ENCODE peak calls at places on chromosomes 6 and 20, in nine cellular contexts. One of them, this sample, is unnamed.

GRCh38 chr6:137799950-137800568 is 67.0 kb upstream of the TNFAIP3 start:
- DNase-seq in HCT116: peak; percentile 54
- DNase-seq in stomach: no peak
- DNase-seq in kidney: no peak
- DNase-seq in dorsolateral prefrontal cortex: no peak
- DNase-seq in CD8-positive, alpha-beta memory T cell: peak; percentile 82
- DNase-seq in body of pancreas: peak; percentile 75
- DNase-seq in lung: peak; percentile 41
- DNase-seq in SJCRH30: peak; percentile 33
- DNase-seq in this sample: no peak

GRCh38 chr6:87661503-87661902 is 40.5 kb downstream of the AKIRIN2 start:
- DNase-seq in HCT116: no peak
- DNase-seq in stomach: no peak
- DNase-seq in kidney: no peak
- DNase-seq in dorsolateral prefrontal cortex: no peak
- DNase-seq in CD8-positive, alpha-beta memory T cell: no peak
- DNase-seq in body of pancreas: no peak
- DNase-seq in lung: no peak
- DNase-seq in SJCRH30: no peak
- DNase-seq in this sample: no peak

GRCh38 chr6:33297956-33298772 is 578 bp downstream of the RGL2 start:
- DNase-seq in HCT116: peak; percentile 80
- DNase-seq in stomach: peak; percentile 61
- DNase-seq in kidney: peak; percentile 89
- DNase-seq in dorsolateral prefrontal cortex: no peak
- DNase-seq in CD8-positive, alpha-beta memory T cell: peak; percentile 74
- DNase-seq in body of pancreas: peak; percentile 83
- DNase-seq in lung: peak; percentile 83
- DNase-seq in SJCRH30: peak; percentile 78
- DNase-seq in this sample: no peak

GRCh38 chr6:101365181-101365580 is 28.3 kb upstream of the GRIK2 start:
- DNase-seq in HCT116: no peak
- DNase-seq in stomach: no peak
- DNase-seq in kidney: no peak
- DNase-seq in dorsolateral prefrontal cortex: no peak
- DNase-seq in CD8-positive, alpha-beta memory T cell: no peak
- DNase-seq in body of pancreas: no peak
- DNase-seq in lung: no peak
- DNase-seq in SJCRH30: no peak
- DNase-seq in this sample: no peak

GRCh38 chr6:97437087-97437486 is 154.1 kb upstream of the MMS22L start:
- DNase-seq in HCT116: peak; percentile 19
- DNase-seq in stomach: no peak
- DNase-seq in kidney: no peak
- DNase-seq in dorsolateral prefrontal cortex: no peak
- DNase-seq in CD8-positive, alpha-beta memory T cell: no peak
- DNase-seq in body of pancreas: no peak
- DNase-seq in lung: no peak
- DNase-seq in SJCRH30: no peak
- DNase-seq in this sample: no peak

GRCh38 chr20:7272512-7272911 is 505.0 kb downstream of the BMP2 start:
- DNase-seq in HCT116: no peak
- DNase-seq in stomach: no peak
- DNase-seq in kidney: no peak
- DNase-seq in dorsolateral prefrontal cortex: no peak
- DNase-seq in CD8-positive, alpha-beta memory T cell: no peak
- DNase-seq in body of pancreas: no peak
- DNase-seq in lung: no peak
- DNase-seq in SJCRH30: no peak
- DNase-seq in this sample: no peak

GRCh38 chr6:12313992-12314589 is 23.9 kb downstream of the EDN1 start:
- DNase-seq in HCT116: peak; percentile 59
- DNase-seq in stomach: peak; percentile 48
- DNase-seq in kidney: peak; percentile 55
- DNase-seq in dorsolateral prefrontal cortex: no peak
- DNase-seq in CD8-positive, alpha-beta memory T cell: no peak
- DNase-seq in body of pancreas: peak; percentile 86
- DNase-seq in lung: peak; percentile 49
- DNase-seq in SJCRH30: no peak
- DNase-seq in this sample: no peak

GRCh38 chr20:23601715-23602114 is 4.0 kb downstream of the CST9 start:
- DNase-seq in HCT116: no peak
- DNase-seq in stomach: no peak
- DNase-seq in kidney: no peak
- DNase-seq in dorsolateral prefrontal cortex: no peak
- DNase-seq in CD8-positive, alpha-beta memory T cell: no peak
- DNase-seq in body of pancreas: no peak
- DNase-seq in lung: no peak
- DNase-seq in SJCRH30: no peak
- DNase-seq in this sample: no peak

GRCh38 chr6:16338577-16339262 is 100.3 kb downstream of the GMPR start:
- DNase-seq in HCT116: no peak
- DNase-seq in stomach: peak; percentile 34
- DNase-seq in kidney: peak; percentile 89
- DNase-seq in dorsolateral prefrontal cortex: peak; percentile 66
- DNase-seq in CD8-positive, alpha-beta memory T cell: no peak
- DNase-seq in body of pancreas: peak; percentile 59
- DNase-seq in lung: peak; percentile 49
- DNase-seq in SJCRH30: peak; percentile 84
- DNase-seq in this sample: peak; percentile 19

GRCh38 chr20:6595704-6596103 is 171.8 kb upstream of the BMP2 start:
- DNase-seq in HCT116: no peak
- DNase-seq in stomach: no peak
- DNase-seq in kidney: no peak
- DNase-seq in dorsolateral prefrontal cortex: no peak
- DNase-seq in CD8-positive, alpha-beta memory T cell: no peak
- DNase-seq in body of pancreas: no peak
- DNase-seq in lung: no peak
- DNase-seq in SJCRH30: no peak
- DNase-seq in this sample: no peak

GRCh38 chr20:38748863-38749153 is 548 bp downstream of the ACTR5 start:
- DNase-seq in HCT116: peak; percentile 22
- DNase-seq in stomach: no peak
- DNase-seq in kidney: no peak
- DNase-seq in dorsolateral prefrontal cortex: no peak
- DNase-seq in CD8-positive, alpha-beta memory T cell: no peak
- DNase-seq in body of pancreas: no peak
- DNase-seq in lung: peak; percentile 65
- DNase-seq in SJCRH30: no peak
- DNase-seq in this sample: no peak

GRCh38 chr6:14025160-14025559 is 92.4 kb upstream of the CD83 start:
- DNase-seq in HCT116: no peak
- DNase-seq in stomach: no peak
- DNase-seq in kidney: no peak
- DNase-seq in dorsolateral prefrontal cortex: no peak
- DNase-seq in CD8-positive, alpha-beta memory T cell: no peak
- DNase-seq in body of pancreas: no peak
- DNase-seq in lung: no peak
- DNase-seq in SJCRH30: no peak
- DNase-seq in this sample: no peak

GRCh38 chr6:107564223-107564855 is 74.4 kb downstream of the SOBP start:
- DNase-seq in HCT116: no peak
- DNase-seq in stomach: no peak
- DNase-seq in kidney: no peak
- DNase-seq in dorsolateral prefrontal cortex: no peak
- DNase-seq in CD8-positive, alpha-beta memory T cell: no peak
- DNase-seq in body of pancreas: no peak
- DNase-seq in lung: no peak
- DNase-seq in SJCRH30: peak; percentile 17
- DNase-seq in this sample: no peak

GRCh38 chr6:107563694-107564093 is 73.8 kb downstream of the SOBP start:
- DNase-seq in HCT116: no peak
- DNase-seq in stomach: no peak
- DNase-seq in kidney: no peak
- DNase-seq in dorsolateral prefrontal cortex: no peak
- DNase-seq in CD8-positive, alpha-beta memory T cell: no peak
- DNase-seq in body of pancreas: no peak
- DNase-seq in lung: no peak
- DNase-seq in SJCRH30: no peak
- DNase-seq in this sample: no peak

GRCh38 chr6:107561325-107561724 is 71.4 kb downstream of the SOBP start:
- DNase-seq in HCT116: no peak
- DNase-seq in stomach: no peak
- DNase-seq in kidney: peak; percentile 78
- DNase-seq in dorsolateral prefrontal cortex: no peak
- DNase-seq in CD8-positive, alpha-beta memory T cell: no peak
- DNase-seq in body of pancreas: no peak
- DNase-seq in lung: no peak
- DNase-seq in SJCRH30: no peak
- DNase-seq in this sample: no peak

GRCh38 chr6:107567643-107568042 is 77.7 kb downstream of the SOBP start:
- DNase-seq in HCT116: no peak
- DNase-seq in stomach: no peak
- DNase-seq in kidney: no peak
- DNase-seq in dorsolateral prefrontal cortex: no peak
- DNase-seq in CD8-positive, alpha-beta memory T cell: no peak
- DNase-seq in body of pancreas: no peak
- DNase-seq in lung: no peak
- DNase-seq in SJCRH30: no peak
- DNase-seq in this sample: no peak

DNA sequence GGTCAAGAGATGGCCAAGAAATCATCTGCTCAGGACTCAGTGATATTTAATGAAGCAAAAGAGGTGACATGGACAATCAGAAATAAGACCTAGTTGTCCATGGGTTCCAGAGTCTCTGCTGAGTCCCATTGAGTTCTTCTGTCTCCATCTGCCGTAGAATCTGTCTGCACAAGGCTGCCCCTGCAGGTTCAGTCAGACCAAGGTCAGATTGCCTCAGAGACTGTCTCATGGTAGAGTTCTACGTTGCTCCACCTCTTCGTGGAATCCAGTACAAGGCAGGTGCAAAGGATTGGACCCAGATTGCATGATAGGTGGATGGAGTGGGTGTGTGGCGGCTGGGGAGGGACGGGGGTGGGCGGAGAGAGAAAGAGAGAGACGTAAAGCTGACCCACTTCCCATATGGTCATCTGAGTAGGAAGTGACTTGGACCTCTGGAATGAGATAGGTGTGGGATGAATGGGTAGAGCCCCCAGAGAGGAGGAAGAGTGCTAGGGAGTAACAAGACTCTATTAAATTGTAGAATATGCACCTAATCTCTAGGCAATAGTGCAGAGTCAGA is 75.3 kb downstream of the SOBP start:
- DNase-seq in HCT116: no peak
- DNase-seq in stomach: no peak
- DNase-seq in kidney: no peak
- DNase-seq in dorsolateral prefrontal cortex: no peak
- DNase-seq in CD8-positive, alpha-beta memory T cell: no peak
- DNase-seq in body of pancreas: no peak
- DNase-seq in lung: no peak
- DNase-seq in SJCRH30: no peak
- DNase-seq in this sample: no peak
- H3K27ac ChIP-seq in HCT116: no peak overlapping the region
- H3K27ac ChIP-seq in stomach: no peak overlapping the region
- H3K27ac ChIP-seq in kidney: no peak overlapping the region
- H3K27ac ChIP-seq in dorsolateral prefrontal cortex: peak overlapping the region; percentile 12
- H3K27ac ChIP-seq in CD8-positive, alpha-beta memory T cell: no peak overlapping the region
- H3K27ac ChIP-seq in body of pancreas: no peak overlapping the region
- H3K27ac ChIP-seq in lung: no peak overlapping the region
- H3K27ac ChIP-seq in SJCRH30: no peak overlapping the region
- H3K27ac ChIP-seq in this sample: no peak overlapping the region

GRCh38 chr6:147448212-147448611 is 60.3 kb upstream of the SAMD5 start:
- DNase-seq in HCT116: no peak
- DNase-seq in stomach: peak; percentile 56
- DNase-seq in kidney: peak; percentile 66
- DNase-seq in dorsolateral prefrontal cortex: no peak
- DNase-seq in CD8-positive, alpha-beta memory T cell: no peak
- DNase-seq in body of pancreas: peak; percentile 35
- DNase-seq in lung: no peak
- DNase-seq in SJCRH30: no peak
- DNase-seq in this sample: no peak

GRCh38 chr6:147449405-147450161 is 58.9 kb upstream of the SAMD5 start:
- DNase-seq in HCT116: no peak
- DNase-seq in stomach: no peak
- DNase-seq in kidney: no peak
- DNase-seq in dorsolateral prefrontal cortex: no peak
- DNase-seq in CD8-positive, alpha-beta memory T cell: no peak
- DNase-seq in body of pancreas: no peak
- DNase-seq in lung: no peak
- DNase-seq in SJCRH30: no peak
- DNase-seq in this sample: no peak

GRCh38 chr6:147448775-147449174 is 59.7 kb upstream of the SAMD5 start:
- DNase-seq in HCT116: no peak
- DNase-seq in stomach: no peak
- DNase-seq in kidney: no peak
- DNase-seq in dorsolateral prefrontal cortex: no peak
- DNase-seq in CD8-positive, alpha-beta memory T cell: no peak
- DNase-seq in body of pancreas: no peak
- DNase-seq in lung: no peak
- DNase-seq in SJCRH30: no peak
- DNase-seq in this sample: no peak
- H3K27ac ChIP-seq in HCT116: no peak overlapping the region
- H3K27ac ChIP-seq in stomach: no peak overlapping the region
- H3K27ac ChIP-seq in kidney: no peak overlapping the region
- H3K27ac ChIP-seq in dorsolateral prefrontal cortex: no peak overlapping the region
- H3K27ac ChIP-seq in CD8-positive, alpha-beta memory T cell: no peak overlapping the region
- H3K27ac ChIP-seq in body of pancreas: no peak overlapping the region
- H3K27ac ChIP-seq in lung: no peak overlapping the region
- H3K27ac ChIP-seq in SJCRH30: no peak overlapping the region
- H3K27ac ChIP-seq in this sample: no peak overlapping the region

GRCh38 chr6:121755500-121755899 is 320.1 kb downstream of the GJA1 start:
- DNase-seq in HCT116: no peak
- DNase-seq in stomach: no peak
- DNase-seq in kidney: no peak
- DNase-seq in dorsolateral prefrontal cortex: no peak
- DNase-seq in CD8-positive, alpha-beta memory T cell: no peak
- DNase-seq in body of pancreas: no peak
- DNase-seq in lung: no peak
- DNase-seq in SJCRH30: no peak
- DNase-seq in this sample: no peak
- H3K27ac ChIP-seq in HCT116: no peak overlapping the region
- H3K27ac ChIP-seq in stomach: no peak overlapping the region
- H3K27ac ChIP-seq in kidney: no peak overlapping the region
- H3K27ac ChIP-seq in dorsolateral prefrontal cortex: no peak overlapping the region
- H3K27ac ChIP-seq in CD8-positive, alpha-beta memory T cell: no peak overlapping the region
- H3K27ac ChIP-seq in body of pancreas: no peak overlapping the region
- H3K27ac ChIP-seq in lung: no peak overlapping the region
- H3K27ac ChIP-seq in SJCRH30: no peak overlapping the region
- H3K27ac ChIP-seq in this sample: no peak overlapping the region

DNA sequence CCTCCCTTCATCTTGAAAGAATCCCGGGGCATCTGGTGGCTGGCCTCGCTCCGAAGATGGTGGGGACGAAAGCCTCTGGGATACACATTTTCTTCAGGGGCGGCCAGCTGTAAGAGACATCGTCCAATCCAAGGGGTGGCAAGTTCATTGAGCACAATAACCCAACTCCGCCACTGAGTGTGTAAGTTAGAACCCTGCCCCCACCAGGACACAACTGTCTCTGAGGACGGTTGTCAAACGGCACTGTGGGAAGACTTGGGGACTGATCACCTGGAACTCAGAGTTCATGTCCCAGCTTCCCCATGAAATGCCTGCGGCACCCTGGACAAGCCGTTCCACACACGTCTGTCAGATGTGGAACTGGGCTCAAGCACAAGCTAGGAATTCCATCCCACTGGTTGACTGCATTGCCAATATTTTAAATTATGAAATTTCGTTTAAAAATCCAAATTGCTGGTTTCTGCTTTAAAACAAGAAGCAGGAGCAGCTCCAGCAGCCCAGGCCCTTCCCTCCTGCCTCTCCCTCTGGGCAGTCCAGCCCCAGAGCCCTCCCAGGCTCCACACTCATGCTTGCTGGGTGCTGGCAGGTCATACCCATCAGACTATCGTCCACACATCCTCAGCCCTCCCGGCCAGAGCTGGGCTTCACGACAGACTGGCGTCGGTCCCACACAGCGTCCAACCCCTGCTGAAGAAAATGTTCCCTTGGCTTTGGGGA is 80.9 kb upstream of the AFDN start:
- DNase-seq in HCT116: no peak
- DNase-seq in stomach: peak; percentile 18
- DNase-seq in kidney: peak; percentile 86
- DNase-seq in dorsolateral prefrontal cortex: no peak
- DNase-seq in CD8-positive, alpha-beta memory T cell: no peak
- DNase-seq in body of pancreas: peak; percentile 35
- DNase-seq in lung: no peak
- DNase-seq in SJCRH30: no peak
- DNase-seq in this sample: no peak
- H3K27ac ChIP-seq in HCT116: no peak overlapping the region
- H3K27ac ChIP-seq in stomach: no peak overlapping the region
- H3K27ac ChIP-seq in kidney: no peak overlapping the region
- H3K27ac ChIP-seq in dorsolateral prefrontal cortex: no peak overlapping the region
- H3K27ac ChIP-seq in CD8-positive, alpha-beta memory T cell: no peak overlapping the region
- H3K27ac ChIP-seq in body of pancreas: peak overlapping the region; percentile 10
- H3K27ac ChIP-seq in lung: no peak overlapping the region
- H3K27ac ChIP-seq in SJCRH30: no peak overlapping the region
- H3K27ac ChIP-seq in this sample: no peak overlapping the region

This sample was measured in caudate nucleus.